ENCODE peak calls at places on chromosomes 7 and 10, in eight cellular contexts. M is Caki2; P is neural progenitor cell; Q is A172; K is activated naive CD4-positive, alpha-beta T cell treated with anti-CD3 and anti-CD28 coated beads, Interleukin-2, amount 10 ng/mL, durations not matched to agents 7 days and 5 days; H is bronchial epithelial cell; F is iris pigment epithelial cell; T is NCI-H524. X is an unnamed sample.

GRCh38 chr7:133408212-133408611 is 155.3 kb downstream of the EXOC4 start:
- DNase-seq in Q (no peak), M (no peak), H (no peak), K (no peak), P (no peak), F (no peak), T (no peak), X (no peak)

GRCh38 chr7:100093498-100093897 is 4.7 kb downstream of the COPS6 start:
- DNase-seq in F (no peak), T (no peak), M (no peak), P (no peak), H (no peak), Q (no peak), K (no peak), X (no peak)

GRCh38 chr10:75165684-75166622 is 44.6 kb upstream of the VDAC2 start:
- DNase-seq in Q (peak), H (no peak), P (no peak), K (peak), T (no peak), M (no peak), F (peak), X (no peak)

GRCh38 chr10:30822693-30823465 is 193.3 kb upstream of the LYZL2 start:
- DNase-seq in P (no peak), Q (no peak), T (no peak), M (no peak), K (no peak), F (no peak), H (no peak), X (no peak)

GRCh38 chr10:683448-684071 is 5.9 kb downstream of the DIP2C start:
- DNase-seq in M (peak), H (no peak), P (no peak), Q (peak), K (no peak), F (peak), T (no peak), X (no peak)

GRCh38 chr10:58415757-58416156 is 30.5 kb downstream of the TFAM start:
- DNase-seq in K (no peak), P (no peak), T (no peak), Q (no peak), M (no peak), F (no peak), H (no peak), X (no peak)

GRCh38 chr7:116798205-116798730 is 64.1 kb upstream of the CAPZA2 start:
- DNase-seq in P (no peak), H (no peak), K (no peak), F (no peak), M (no peak), Q (no peak), T (no peak), X (no peak)

GRCh38 chr7:151843181-151843580 is 33.7 kb downstream of the PRKAG2 start:
- DNase-seq in P (no peak), F (no peak), M (no peak), T (no peak), H (no peak), K (no peak), Q (no peak), X (no peak)

GRCh38 chr7:158063850-158064610 is 523.6 kb downstream of the PTPRN2 start:
- DNase-seq in H (no peak), T (no peak), Q (no peak), P (no peak), K (no peak), M (no peak), F (no peak), X (no peak)

GRCh38 chr7:123557016-123557630 is 495 bp downstream of the NDUFA5 start:
- DNase-seq in Q (no peak), F (peak), K (no peak), T (no peak), P (peak), M (no peak), H (no peak), X (no peak)

GRCh38 chr7:76292206-76292573 is 10.3 kb upstream of the HSPB1 start:
- DNase-seq in M (no peak), Q (no peak), H (no peak), T (no peak), P (no peak), F (peak), K (no peak), X (no peak)

GRCh38 chr10:50937230-50937907 is 51.9 kb upstream of the A1CF start:
- DNase-seq in P (peak), T (no peak), M (peak), F (peak), Q (peak), H (peak), K (no peak), X (peak)

GRCh38 chr7:90952649-90952991 is 311.6 kb upstream of the FZD1 start:
- DNase-seq in Q (no peak), M (no peak), P (peak), T (no peak), K (no peak), H (no peak), F (no peak), X (no peak)

GRCh38 chr10:122152544-122152943 is 118.6 kb upstream of the BTBD16 start:
- DNase-seq in F (no peak), T (peak), K (no peak), P (no peak), H (no peak), M (no peak), Q (no peak), X (no peak)

GRCh38 chr10:114500643-114501042 is 96.3 kb upstream of the AFAP1L2 start:
- DNase-seq in H (no peak), F (no peak), T (no peak), K (no peak), Q (no peak), M (no peak), P (no peak), X (no peak)

GRCh38 chr10:7634142-7634894 is 32.4 kb downstream of the ITIH5 start:
- DNase-seq in Q (no peak), K (no peak), H (no peak), T (no peak), M (no peak), P (no peak), F (no peak), X (no peak)

GRCh38 chr10:132458595-132459251 is 61.7 kb downstream of the PWWP2B start:
- DNase-seq in H (no peak), Q (no peak), K (peak), M (no peak), T (no peak), P (peak), F (no peak), X (no peak)

GRCh38 chr7:32318300-32319018 is 171.7 kb downstream of the LSM5 start:
- DNase-seq in K (no peak), P (no peak), F (no peak), H (no peak), Q (no peak), M (no peak), T (no peak), X (no peak)

GRCh38 chr10:15433850-15434537 is 62.9 kb upstream of the FAM171A1 start:
- DNase-seq in F (peak), M (peak), K (peak), Q (peak), T (no peak), P (peak), H (peak), X (no peak)

GRCh38 chr7:142375710-142376313 is 118.0 kb upstream of the PRSS58 start:
- DNase-seq in H (peak), Q (peak), M (peak), K (peak), F (peak), P (peak), T (peak), X (no peak)

GRCh38 chr10:122333037-122333436 is 41.5 kb upstream of the PLEKHA1 start:
- DNase-seq in F (no peak), H (peak), K (no peak), M (no peak), P (no peak), Q (no peak), T (no peak), X (no peak)

GRCh38 chr7:42082144-42082543 is 154.9 kb downstream of the GLI3 start:
- DNase-seq in M (peak), Q (peak), T (no peak), F (peak), P (no peak), K (no peak), H (peak), X (peak)